ENCODE peak calls at places on chromosomes 2 and 18, in seven cellular contexts. E is AG09309, K is T-helper 9 cell, M is fibroblast of villous mesenchyme, O is fibroblast of the aortic adventitia, T is PC-9, Q is neural crest cell. H is an unnamed sample.
A peak's percentile ranks its signal among the peaks of the same experiment; 100 is the strongest.

GRCh38 chr2:177353084-177353483 is 39.5 kb upstream of the AGPS start:
- DNase-seq in E (peak; percentile 80), K (no peak), M (no peak), O (peak; percentile 97), T (no peak), Q (no peak), H (no peak)

GRCh38 chr2:107062173-107062572 is 176.2 kb upstream of the ST6GAL2 start:
- DNase-seq in E (no peak), K (no peak), M (no peak), O (no peak), T (no peak), Q (no peak), H (no peak)

GRCh38 chr2:149332364-149332763 is 2.0 kb downstream of the LYPD6 start:
- DNase-seq in E (no peak), K (no peak), M (no peak), O (no peak), T (no peak), Q (no peak), H (no peak)

GRCh38 chr2:74930811-74931486 is 27.5 kb upstream of the POLE4 start:
- DNase-seq in E (no peak), K (no peak), M (no peak), O (no peak), T (no peak), Q (no peak), H (no peak)

GRCh38 chr2:237599465-237600110 is 9.1 kb upstream of the RAB17 start:
- DNase-seq in E (no peak), K (no peak), M (no peak), O (no peak), T (no peak), Q (no peak), H (no peak)

GRCh38 chr2:224155371-224155770 is 116.3 kb upstream of the SERPINE2 start:
- DNase-seq in E (no peak), K (no peak), M (no peak), O (no peak), T (no peak), Q (no peak), H (no peak)

GRCh38 chr2:156907806-156908205 is 349.7 kb upstream of the GALNT5 start:
- DNase-seq in E (no peak), K (no peak), M (no peak), O (no peak), T (peak; percentile 41), Q (no peak), H (no peak)

GRCh38 chr2:96407041-96407918 is 71.7 kb downstream of the NCAPH start:
- DNase-seq in E (peak; percentile 51), K (peak; percentile 60), M (peak; percentile 80), O (peak; percentile 86), T (peak; percentile 71), Q (peak; percentile 64), H (peak; percentile 71)

GRCh38 chr2:65165595-65165994 is 35.7 kb upstream of the RAB1A start:
- DNase-seq in E (no peak), K (no peak), M (no peak), O (no peak), T (no peak), Q (no peak), H (no peak)

GRCh38 chr18:34977787-34978532 is 63.3 kb upstream of the MAPRE2 start:
- DNase-seq in E (no peak), K (peak; percentile 12), M (peak; percentile 28), O (peak; percentile 8), T (peak; percentile 35), Q (peak; percentile 28), H (peak; percentile 14)

GRCh38 chr2:218019411-218020060 is 16.7 kb upstream of the TNS1 start:
- DNase-seq in E (no peak), K (no peak), M (no peak), O (no peak), T (no peak), Q (no peak), H (no peak)